ENCODE peak calls at places on chromosome 10, in seven cellular contexts. P is cardiac muscle cell, O is GM23248, L is BJ, V is psoas muscle, A is cardiac fibroblast, X is GM06990. N is an unnamed sample.

GRCh38 chr10:62083868-62084267 is 182.4 kb downstream of the ARID5B start:
- DNase-seq in V (peak), A (peak), O (peak), X (no peak), P (peak), L (no peak), N (peak)

GRCh38 chr10:132534348-132535064 is 3.1 kb upstream of the INPP5A start:
- DNase-seq in V (no peak), A (no peak), X (no peak), P (no peak), O (no peak), L (no peak), N (no peak)

GRCh38 chr10:112189465-112189864 is 5.9 kb upstream of the GPAM start:
- DNase-seq in O (no peak), A (no peak), P (no peak), L (no peak), V (no peak), X (no peak), N (no peak)

GRCh38 chr10:3000063-3000462 is 67.3 kb upstream of the PFKP start:
- DNase-seq in X (no peak), O (no peak), L (no peak), V (no peak), P (no peak), A (no peak), N (no peak)

GRCh38 chr10:92508866-92509265 is 65.0 kb downstream of the IDE start:
- DNase-seq in L (no peak), O (no peak), X (no peak), A (no peak), V (no peak), P (no peak), N (no peak)

GRCh38 chr10:28434063-28434462 is 98.9 kb upstream of the WAC start:
- DNase-seq in A (no peak), O (no peak), V (no peak), X (no peak), P (no peak), L (no peak), N (no peak)

GRCh38 chr10:13939391-13939790 is 352.6 kb downstream of the PRPF18 start:
- DNase-seq in X (no peak), P (peak), L (no peak), O (peak), A (peak), V (no peak), N (no peak)

GRCh38 chr10:52198540-52198939 is 115.5 kb upstream of the DKK1 start:
- DNase-seq in L (no peak), X (no peak), V (no peak), P (peak), A (no peak), O (no peak), N (no peak)

GRCh38 chr10:49650724-49651034 is 28.8 kb upstream of the C10orf53 start:
- DNase-seq in L (no peak), X (no peak), V (no peak), O (no peak), P (no peak), A (no peak), N (no peak)

GRCh38 chr10:130686680-130687300 is 550.6 kb downstream of the GLRX3 start:
- DNase-seq in L (no peak), O (peak), V (no peak), X (no peak), P (no peak), A (no peak), N (no peak)

GRCh38 chr10:80938920-80939319 is 401.2 kb downstream of the SH2D4B start:
- DNase-seq in P (no peak), O (no peak), X (no peak), V (no peak), A (no peak), L (no peak), N (no peak)

GRCh38 chr10:73991846-73992245 is 6.1 kb upstream of the VCL start:
- DNase-seq in O (no peak), A (no peak), L (no peak), X (peak), P (no peak), V (peak), N (no peak)

GRCh38 chr10:13942030-13942429 is 355.3 kb downstream of the PRPF18 start:
- DNase-seq in V (no peak), P (no peak), A (no peak), X (peak), O (no peak), L (no peak), N (no peak)

GRCh38 chr10:17835688-17836087 is 26.5 kb downstream of the MRC1 start:
- DNase-seq in L (peak), P (peak), A (peak), O (peak), V (no peak), X (no peak), N (peak)

GRCh38 chr10:130352291-130352645 is 216.1 kb downstream of the GLRX3 start:
- DNase-seq in L (no peak), X (no peak), P (no peak), A (no peak), O (no peak), V (no peak), N (no peak)

GRCh38 chr10:90871761-90872647 is at the start of gene RPP30:
- DNase-seq in P (peak), V (peak), X (peak), L (peak), A (peak), O (peak), N (peak)

GRCh38 chr10:68095176-68095575 is 14.1 kb upstream of the MYPN start:
- DNase-seq in P (peak), V (no peak), A (peak), L (peak), X (no peak), O (peak), N (no peak)

GRCh38 chr10:89549510-89549909 is 14.1 kb upstream of the SLC16A12 start:
- DNase-seq in X (no peak), P (no peak), O (no peak), V (no peak), L (no peak), A (no peak), N (no peak)

GRCh38 chr10:127338391-127339108 is 142.2 kb upstream of the INSYN2A start:
- DNase-seq in O (peak), L (peak), P (peak), A (peak), X (no peak), V (no peak), N (no peak)

GRCh38 chr10:27857616-27858015 is 112.0 kb upstream of the MKX start:
- DNase-seq in X (no peak), L (no peak), P (no peak), V (no peak), O (no peak), A (no peak), N (no peak)

GRCh38 chr10:71325258-71325657 is 6.2 kb downstream of the SLC29A3 start:
- DNase-seq in A (no peak), V (no peak), P (no peak), X (no peak), O (no peak), L (no peak), N (no peak)

GRCh38 chr10:122018951-122019413 is 30.0 kb downstream of the TACC2 start:
- DNase-seq in V (no peak), A (no peak), L (no peak), O (no peak), X (no peak), P (no peak), N (no peak)

GRCh38 chr10:37855691-37856090 is 1.7 kb downstream of the ZNF248 start:
- DNase-seq in L (no peak), V (no peak), P (no peak), O (peak), X (no peak), A (no peak), N (no peak)

DNA sequence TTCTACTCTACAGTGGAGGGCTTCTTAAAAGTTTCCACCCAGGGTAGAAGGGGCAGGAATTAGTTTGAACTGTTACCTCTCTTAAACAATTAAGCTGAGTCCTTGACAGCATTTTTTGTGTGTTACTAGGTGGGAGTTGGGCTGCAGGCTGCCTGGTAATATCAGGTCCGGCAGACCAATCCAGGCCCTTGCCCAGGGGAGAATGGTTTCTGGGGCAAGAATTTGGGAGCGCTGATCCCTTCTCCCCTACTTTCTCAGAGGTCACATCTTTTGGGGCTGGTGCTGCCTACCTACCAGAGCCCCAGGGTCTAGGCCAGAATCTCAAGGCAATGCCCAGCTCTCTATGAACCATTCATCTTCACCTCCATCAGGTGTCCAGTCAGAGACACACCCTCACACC is 1.6 kb downstream of the PPRC1 start:
- DNase-seq in P (no peak), L (no peak), X (no peak), A (no peak), O (no peak), V (no peak), N (no peak)
- H3K4me3 ChIP-seq in P (peak), L (peak), X (peak), A (peak), O (peak), V (peak), N (peak)

DNA sequence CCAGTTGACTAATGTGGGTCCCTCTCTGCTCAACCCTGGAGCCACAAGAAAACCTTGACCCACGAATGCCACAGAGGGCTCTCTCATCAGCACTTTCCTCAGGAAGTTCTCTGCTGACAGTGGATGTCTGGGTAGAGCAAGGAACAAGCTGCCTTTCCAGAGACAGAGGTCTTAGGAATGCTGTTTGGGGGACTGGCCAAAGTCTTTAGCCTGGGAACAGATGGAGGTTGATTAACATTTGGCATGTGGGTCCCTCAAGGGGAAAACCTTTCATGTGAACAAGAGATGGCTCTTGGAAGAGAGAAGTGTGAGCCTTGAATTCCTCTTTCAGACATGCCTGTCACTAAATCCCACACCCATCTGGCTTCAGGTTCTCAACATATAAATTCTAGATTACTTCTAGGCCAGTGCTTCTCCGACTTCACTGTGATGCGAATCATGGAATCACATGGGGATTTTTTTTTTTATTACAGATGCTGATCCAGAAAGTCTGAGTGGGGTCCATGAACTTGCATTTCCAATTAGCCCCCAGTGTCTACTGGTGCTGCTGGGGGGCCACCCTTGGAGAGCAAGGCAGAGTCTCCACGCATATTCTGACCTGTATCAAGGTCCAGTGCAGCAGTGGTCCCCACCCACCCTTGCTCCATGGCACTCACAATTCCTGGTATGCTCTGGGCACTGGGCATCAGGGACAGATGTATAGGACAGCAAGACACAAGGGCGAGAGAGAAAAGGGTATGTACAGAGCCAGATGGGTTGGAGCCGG is 360.4 kb downstream of the CXCL12 start:
- DNase-seq in A (no peak), V (no peak), L (no peak), X (no peak), O (no peak), P (no peak), N (no peak)
- H3K4me3 ChIP-seq in A (no peak), V (no peak), L (no peak), X (no peak), O (no peak), P (no peak), N (no peak)

DNA sequence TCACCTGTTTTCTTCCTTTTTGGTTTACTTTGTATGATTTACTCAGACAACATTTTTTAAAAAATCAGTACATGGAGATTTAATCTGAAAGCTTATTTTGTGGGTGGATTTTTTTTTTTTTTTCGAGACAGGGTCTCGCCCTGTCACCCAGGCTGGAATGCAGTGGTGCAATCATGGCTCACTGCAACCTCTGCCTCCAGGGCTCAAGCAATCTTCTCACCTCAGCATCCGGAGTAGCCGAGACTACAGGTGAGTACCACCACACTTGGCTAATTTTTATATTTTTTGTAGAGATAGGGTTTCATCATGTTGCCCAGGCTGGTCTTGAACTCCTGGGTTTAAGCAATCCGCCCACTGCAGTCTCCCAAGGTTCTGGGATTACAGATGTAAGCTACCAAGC is 2.5 kb downstream of the GSTO1 start:
- DNase-seq in V (no peak), L (no peak), O (no peak), A (no peak), P (no peak), X (no peak), N (no peak)
- H3K4me3 ChIP-seq in V (no peak), L (no peak), O (peak), A (no peak), P (no peak), X (no peak), N (no peak)

GRCh38 chr10:11720260-11720741 is 21.9 kb upstream of the ECHDC3 start:
- DNase-seq in P (no peak), O (no peak), X (no peak), V (no peak), A (no peak), L (no peak), N (no peak)
- H3K4me3 ChIP-seq in P (no peak), O (no peak), X (no peak), V (no peak), A (no peak), L (no peak), N (no peak)

GRCh38 chr10:123148414-123149161 is 652 bp downstream of the HMX2 start:
- DNase-seq in V (no peak), L (no peak), P (no peak), X (peak), O (peak), A (no peak), N (no peak)
- H3K4me3 ChIP-seq in V (no peak), L (no peak), P (peak), X (peak), O (no peak), A (no peak), N (no peak)